ENCODE peak calls at places on chromosomes 2 and 18, in seven cellular contexts. E, W, H, Y, K, M and N are unnamed samples.

GRCh38 chr2:221451836-221452774 is 120.0 kb downstream of the EPHA4 start:
- DNase-seq in E (no peak), W (no peak), H (no peak), Y (no peak), K (no peak), M (no peak), N (no peak)

GRCh38 chr2:39621596-39621995 is 44.1 kb upstream of the TMEM178A start:
- DNase-seq in E (no peak), W (no peak), H (no peak), Y (no peak), K (no peak), M (no peak), N (no peak)

GRCh38 chr18:52054301-52054700 is 285.7 kb upstream of the DCC start:
- DNase-seq in E (no peak), W (no peak), H (no peak), Y (no peak), K (no peak), M (no peak), N (no peak)

GRCh38 chr18:12394428-12394827 is 13.3 kb upstream of the PRELID3A start:
- DNase-seq in E (no peak), W (no peak), H (no peak), Y (no peak), K (no peak), M (no peak), N (no peak)

GRCh38 chr2:124316875-124317605 is 292.0 kb downstream of the CNTNAP5 start:
- DNase-seq in E (no peak), W (no peak), H (no peak), Y (no peak), K (no peak), M (no peak), N (no peak)

GRCh38 chr2:54579682-54580349 is 123.7 kb downstream of the SPTBN1 start:
- DNase-seq in E (no peak), W (no peak), H (peak), Y (no peak), K (no peak), M (no peak), N (no peak)

GRCh38 chr2:63590621-63591408 is 2.1 kb downstream of the MDH1 start:
- DNase-seq in E (peak), W (peak), H (peak), Y (no peak), K (no peak), M (no peak), N (no peak)

GRCh38 chr2:11073251-11073650 is 82.0 kb upstream of the SLC66A3 start:
- DNase-seq in E (peak), W (peak), H (peak), Y (no peak), K (no peak), M (no peak), N (no peak)

GRCh38 chr2:23656597-23656973 is 270.3 kb downstream of the ATAD2B start:
- DNase-seq in E (no peak), W (no peak), H (no peak), Y (no peak), K (no peak), M (no peak), N (no peak)

GRCh38 chr2:108446703-108447102 is 2.3 kb upstream of the GCC2 start:
- DNase-seq in E (no peak), W (no peak), H (no peak), Y (no peak), K (no peak), M (no peak), N (no peak)

GRCh38 chr2:137659616-137660015 is 304.7 kb upstream of the HNMT start:
- DNase-seq in E (no peak), W (peak), H (no peak), Y (no peak), K (no peak), M (no peak), N (no peak)

GRCh38 chr2:43731211-43731610 is 42.6 kb upstream of the DYNC2LI1 start:
- DNase-seq in E (no peak), W (no peak), H (no peak), Y (no peak), K (no peak), M (no peak), N (no peak)

GRCh38 chr2:237501892-237502513 is 15.0 kb downstream of the MLPH start:
- DNase-seq in E (no peak), W (no peak), H (no peak), Y (no peak), K (no peak), M (no peak), N (no peak)

GRCh38 chr2:142938240-142938639 is 60.8 kb downstream of the KYNU start:
- DNase-seq in E (no peak), W (no peak), H (no peak), Y (no peak), K (no peak), M (no peak), N (no peak)

GRCh38 chr18:23158884-23159820 is 23.9 kb downstream of the CABLES1 start:
- DNase-seq in E (no peak), W (no peak), H (no peak), Y (no peak), K (no peak), M (no peak), N (no peak)

GRCh38 chr18:58234359-58234741 is 190.3 kb downstream of the NEDD4L start:
- DNase-seq in E (no peak), W (no peak), H (no peak), Y (no peak), K (no peak), M (no peak), N (no peak)

GRCh38 chr18:62420513-62421209 is 95.6 kb downstream of the TNFRSF11A start:
- DNase-seq in E (peak), W (no peak), H (peak), Y (no peak), K (peak), M (no peak), N (no peak)

GRCh38 chr18:58527116-58528010 is 101.5 kb downstream of the ALPK2 start:
- DNase-seq in E (no peak), W (no peak), H (no peak), Y (no peak), K (no peak), M (no peak), N (no peak)

GRCh38 chr18:45253973-45254372 is 361.3 kb upstream of the SLC14A2 start:
- DNase-seq in E (no peak), W (no peak), H (no peak), Y (no peak), K (no peak), M (peak), N (no peak)

DNA sequence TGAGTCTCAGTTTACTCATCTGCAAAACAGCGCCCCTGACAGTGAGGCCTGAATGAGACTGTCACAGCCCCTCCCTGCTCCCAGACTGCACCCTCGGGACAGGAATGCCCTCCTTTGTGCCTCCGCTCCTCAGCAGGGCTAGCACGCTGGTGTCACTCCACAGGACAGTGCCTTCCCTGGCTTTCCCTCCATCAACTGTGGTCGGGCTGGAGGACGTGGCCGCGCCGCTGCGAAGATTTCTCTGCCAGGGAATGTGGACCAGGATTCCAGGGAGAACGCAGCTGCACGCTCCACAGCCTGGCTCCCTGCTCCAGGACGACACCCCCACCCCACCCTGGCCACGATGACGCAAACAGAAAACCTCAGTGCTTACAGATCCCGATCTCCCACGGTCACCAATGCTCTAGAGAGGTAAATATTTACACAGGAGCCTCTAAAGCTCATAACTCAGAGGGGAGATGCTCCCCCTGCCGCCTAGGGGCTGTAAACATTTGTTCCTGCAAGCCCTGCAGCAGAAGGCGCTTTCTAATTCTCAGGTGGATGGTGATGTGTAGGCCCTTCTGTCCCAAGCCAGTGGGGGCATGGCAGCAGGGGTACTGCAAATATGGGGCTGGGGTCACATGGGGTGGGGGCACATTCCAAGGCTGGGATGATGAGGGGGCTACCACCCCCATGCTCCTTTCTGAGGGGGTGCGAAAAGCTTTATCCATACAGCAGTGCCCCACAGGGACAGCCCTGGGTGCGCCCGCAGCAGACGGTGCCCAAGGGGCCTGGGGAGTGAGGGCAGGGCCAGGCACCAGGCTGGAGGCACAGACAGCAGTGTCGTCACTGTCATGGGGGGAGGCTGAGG is 12.4 kb downstream of the HS6ST1 start:
- DNase-seq in E (peak), W (no peak), H (peak), Y (peak), K (no peak), M (peak), N (no peak)
- TF ChIP-seq POLR2A in E (no peak), W (no peak), H (no peak), Y (peak), K (no peak), M (no peak), N (no peak)

GRCh38 chr18:54357082-54357659 is 487 bp downstream of the STARD6 start:
- DNase-seq in E (no peak), W (no peak), H (no peak), Y (no peak), K (no peak), M (no peak), N (no peak)

GRCh38 chr18:54358495-54358793 is 738 bp downstream of the C18orf54 start:
- DNase-seq in E (no peak), W (no peak), H (no peak), Y (peak), K (no peak), M (no peak), N (no peak)

GRCh38 chr18:54360406-54360805 is 2.7 kb downstream of the C18orf54 start:
- DNase-seq in E (no peak), W (no peak), H (no peak), Y (no peak), K (no peak), M (no peak), N (no peak)

GRCh38 chr18:54359233-54359632 is 1.5 kb downstream of the C18orf54 start:
- DNase-seq in E (no peak), W (no peak), H (no peak), Y (no peak), K (no peak), M (no peak), N (no peak)

GRCh38 chr18:54357660-54358494 is at the start of the genes C18orf54 and STARD6:
- DNase-seq in E (peak), W (peak), H (peak), Y (peak), K (peak), M (peak), N (peak)
- TF ChIP-seq POLR2A in E (peak), W (no peak), H (no peak), Y (no peak), K (peak), M (no peak), N (no peak)

DNA sequence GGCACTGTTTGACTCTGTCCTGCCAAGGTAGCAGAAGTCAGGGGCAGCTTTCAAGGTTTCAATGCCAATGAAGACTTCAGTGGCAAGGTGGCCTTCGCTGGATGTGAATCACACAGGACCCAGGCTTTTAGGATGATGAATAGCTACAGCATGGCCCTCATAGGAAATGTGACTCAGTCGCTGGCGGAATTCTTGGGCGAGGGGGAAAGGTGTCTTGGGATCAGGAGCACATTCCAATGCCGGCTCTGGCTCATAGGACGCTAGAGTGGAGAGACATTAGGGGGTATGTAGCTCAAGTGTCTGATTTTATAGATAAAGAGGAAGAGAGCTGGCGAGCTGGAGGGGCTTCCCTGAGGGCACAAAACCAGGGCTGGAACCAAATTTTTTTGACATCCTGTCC is 68.6 kb downstream of the SMIM21 start:
- DNase-seq in E (no peak), W (no peak), H (no peak), Y (no peak), K (no peak), M (no peak), N (peak)
- TF ChIP-seq POLR2A in E (no peak), W (no peak), H (no peak), Y (no peak), K (no peak), M (no peak), N (no peak)

DNA sequence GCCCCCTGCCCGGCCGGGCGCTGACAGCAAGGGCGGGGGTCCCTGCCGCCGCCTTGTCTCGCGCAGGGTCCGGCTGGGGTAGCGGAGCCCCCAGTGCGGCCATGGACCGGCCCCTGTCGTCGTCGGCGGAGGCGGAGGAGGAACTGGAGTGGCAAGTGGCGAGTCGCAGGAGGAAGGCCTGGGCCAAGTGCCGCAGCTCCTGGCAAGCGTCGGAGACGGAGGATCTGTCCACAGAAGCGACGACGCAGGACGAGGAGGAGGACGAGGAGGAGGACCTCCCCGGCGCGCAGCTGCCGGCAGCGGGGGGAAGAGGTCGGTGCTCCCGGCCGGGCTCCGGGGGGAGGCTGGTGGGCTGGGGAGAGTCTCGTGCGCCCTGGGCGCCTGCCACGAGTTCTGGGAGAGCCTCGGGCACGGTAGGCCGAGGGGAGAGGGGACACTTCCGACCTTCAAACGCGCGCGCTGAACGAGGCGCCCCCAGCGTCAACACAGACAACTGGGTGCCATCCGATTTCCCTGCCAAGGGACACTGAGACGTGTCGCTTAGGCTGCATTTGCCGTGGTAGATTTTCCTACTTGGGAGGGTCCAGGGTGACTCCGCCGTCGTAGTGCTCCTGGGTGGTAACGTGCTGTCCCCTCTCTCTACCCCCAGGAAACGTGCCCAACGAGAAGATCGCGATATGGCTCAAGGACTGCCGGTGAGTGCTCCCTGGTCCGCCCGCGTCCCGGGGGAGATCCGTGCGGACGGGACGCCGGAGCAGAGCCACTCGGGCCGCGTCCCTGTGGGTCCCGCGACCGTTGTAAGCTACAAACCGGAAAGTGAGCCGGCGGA is 650 bp downstream of the ITPRID2 start:
- DNase-seq in E (peak), W (peak), H (peak), Y (peak), K (peak), M (peak), N (no peak)
- TF ChIP-seq POLR2A in E (peak), W (no peak), H (peak), Y (peak), K (no peak), M (peak), N (peak)